ENCODE peak calls at places on chromosomes 3 and 15, in seven cellular contexts. A, Q, O, L, E, G and M are unnamed samples.

GRCh38 chr3:61978460-61979419 is 394.6 kb downstream of the FEZF2 start:
- DNase-seq in O (no peak), E (no peak), G (no peak), A (no peak), Q (no peak), L (no peak), M (no peak)

GRCh38 chr15:66895794-66896453 is 169.5 kb upstream of the SMAD3 start:
- DNase-seq in O (no peak), Q (no peak), G (no peak), A (no peak), E (no peak), L (no peak), M (no peak)

GRCh38 chr15:80207887-80208286 is 44.1 kb downstream of the CTXND1 start:
- DNase-seq in L (no peak), Q (no peak), G (no peak), A (no peak), E (peak; percentile 4), O (no peak), M (no peak)

GRCh38 chr3:186931487-186932280 is 1.4 kb downstream of the ST6GAL1 start:
- DNase-seq in A (peak; percentile 79), G (peak; percentile 92), E (peak; percentile 32), O (peak; percentile 16), L (no peak), Q (no peak), M (peak; percentile 34)

GRCh38 chr3:192296845-192297244 is 430.5 kb downstream of the FGF12 start:
- DNase-seq in G (no peak), L (no peak), A (no peak), E (no peak), O (no peak), Q (no peak), M (no peak)

GRCh38 chr3:158668506-158668905 is 3.9 kb downstream of the LXN start:
- DNase-seq in A (no peak), E (peak; percentile 77), Q (no peak), O (peak; percentile 84), G (no peak), L (no peak), M (no peak)

GRCh38 chr3:106401666-106402319 is 533.0 kb upstream of the CBLB start:
- DNase-seq in E (peak; percentile 83), L (no peak), A (no peak), G (no peak), Q (no peak), O (peak; percentile 43), M (no peak)

GRCh38 chr3:45105855-45106655 is 40.1 kb downstream of the CDCP1 start:
- DNase-seq in O (peak; percentile 94), Q (no peak), G (no peak), E (peak; percentile 75), L (no peak), A (no peak), M (no peak)

GRCh38 chr3:155185623-155186022 is 105.5 kb downstream of the MME start:
- DNase-seq in E (peak; percentile 80), L (no peak), Q (no peak), G (no peak), A (no peak), O (peak; percentile 29), M (no peak)

GRCh38 chr3:73504255-73504654 is 120.5 kb downstream of the PDZRN3 start:
- DNase-seq in O (no peak), Q (no peak), G (no peak), A (no peak), E (no peak), L (no peak), M (no peak)

GRCh38 chr15:37054336-37054735 is 46.0 kb downstream of the MEIS2 start:
- DNase-seq in O (no peak), A (no peak), G (no peak), L (no peak), Q (no peak), E (no peak), M (no peak)

GRCh38 chr3:142263126-142263525 is 37.7 kb upstream of the GK5 start:
- DNase-seq in E (no peak), O (no peak), A (no peak), L (no peak), G (no peak), Q (no peak), M (no peak)

GRCh38 chr3:142269777-142270176 is 44.4 kb upstream of the GK5 start:
- DNase-seq in E (no peak), O (no peak), Q (no peak), L (no peak), G (no peak), A (no peak), M (no peak)

GRCh38 chr3:142272200-142272891 is 47.0 kb upstream of the GK5 start:
- DNase-seq in A (no peak), E (peak; percentile 12), Q (no peak), O (no peak), G (no peak), L (no peak), M (no peak)

GRCh38 chr3:142270407-142270806 is 45.0 kb upstream of the GK5 start:
- DNase-seq in Q (peak; percentile 63), A (no peak), E (no peak), O (no peak), L (no peak), G (no peak), M (no peak)

GRCh38 chr3:142267269-142267668 is 41.9 kb upstream of the GK5 start:
- DNase-seq in G (no peak), E (no peak), O (no peak), A (no peak), Q (no peak), L (no peak), M (no peak)
- TF ChIP-seq CTCF in G (no peak), E (no peak), O (no peak), A (no peak), Q (no peak), L (no peak), M (no peak)

GRCh38 chr3:16369885-16370284 is 104.9 kb downstream of the OXNAD1 start:
- DNase-seq in G (no peak), E (no peak), O (no peak), Q (no peak), A (peak; percentile 45), L (no peak), M (no peak)

GRCh38 chr3:16370872-16371740 is 106.1 kb downstream of the OXNAD1 start:
- DNase-seq in Q (no peak), G (no peak), L (no peak), E (peak; percentile 43), O (no peak), A (peak; percentile 76), M (no peak)

GRCh38 chr3:16372362-16373269 is 107.6 kb downstream of the OXNAD1 start:
- DNase-seq in Q (no peak), L (no peak), G (no peak), E (peak; percentile 53), O (no peak), A (peak; percentile 35), M (no peak)

GRCh38 chr3:16369247-16369646 is 104.2 kb downstream of the OXNAD1 start:
- DNase-seq in G (no peak), O (no peak), Q (no peak), A (no peak), E (no peak), L (no peak), M (no peak)

GRCh38 chr3:16370503-16370871 is 105.5 kb downstream of the OXNAD1 start:
- DNase-seq in O (no peak), Q (no peak), G (no peak), A (no peak), L (no peak), E (no peak), M (no peak)
- TF ChIP-seq CTCF in O (no peak), Q (no peak), G (no peak), A (no peak), L (no peak), E (no peak), M (no peak)

DNA sequence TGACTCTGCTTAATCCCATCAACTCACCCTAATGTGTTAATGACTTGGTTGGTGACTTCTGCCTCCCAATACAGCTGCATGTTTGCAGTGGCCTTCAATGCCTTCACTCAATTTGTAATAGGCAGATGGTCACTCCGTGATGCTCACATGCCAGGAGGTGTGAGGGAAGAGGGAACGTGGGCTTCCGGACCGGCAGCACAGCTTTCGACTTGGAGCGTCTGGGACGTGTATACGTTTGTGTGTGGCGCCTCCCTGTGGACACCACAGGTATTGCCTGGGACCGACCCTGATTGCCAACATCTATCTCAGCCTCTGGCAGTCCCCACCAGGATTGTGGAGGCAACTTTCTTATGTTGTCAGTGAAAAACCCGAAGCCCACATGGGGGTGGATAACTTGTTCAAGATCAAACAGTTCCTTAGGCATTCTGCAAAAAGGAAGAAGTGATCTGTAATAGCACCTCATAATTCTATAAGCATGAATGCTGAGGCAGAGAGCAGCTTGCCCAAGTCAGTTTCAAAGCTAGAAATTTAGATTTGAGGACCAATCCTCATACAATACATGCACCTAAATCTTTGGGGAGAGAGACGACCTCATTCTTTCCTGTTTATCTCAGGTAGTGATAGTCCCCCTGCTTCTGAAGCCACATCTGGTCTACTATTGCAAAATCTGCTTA is 16.9 kb downstream of the MRPL46 start:
- DNase-seq in E (peak; percentile 82), G (peak; percentile 78), L (no peak), A (peak; percentile 21), O (peak; percentile 35), Q (no peak), M (no peak)
- TF ChIP-seq CTCF in E (peak; percentile 91), G (peak; percentile 59), L (peak; percentile 37), A (peak; percentile 26), O (peak; percentile 87), Q (peak; percentile 82), M (peak; percentile 66)

DNA sequence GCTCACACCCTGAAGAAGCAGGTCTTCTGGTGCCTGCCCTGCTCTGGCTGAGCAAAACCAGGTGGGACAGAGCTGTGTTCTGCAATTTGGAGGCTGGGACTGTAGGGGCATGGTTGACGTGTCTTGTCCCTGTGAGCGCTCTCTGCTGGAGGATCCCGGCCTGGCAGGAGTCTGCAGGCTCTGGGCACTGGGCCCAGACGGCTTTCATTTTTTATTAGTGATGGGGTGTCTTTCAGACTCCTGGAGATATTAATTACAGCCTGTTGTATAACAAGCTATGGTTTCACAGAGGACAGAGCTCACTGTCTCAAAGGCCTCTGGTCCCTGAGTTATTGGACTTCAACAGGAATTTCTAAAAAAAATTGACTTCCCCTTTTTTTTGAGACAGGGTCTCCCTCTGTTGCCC is 29.5 kb upstream of the ZNF710 start:
- DNase-seq in G (no peak), O (peak; percentile 5), A (peak; percentile 59), L (no peak), Q (no peak), E (peak; percentile 48), M (peak; percentile 39)
- TF ChIP-seq CTCF in G (peak; percentile 60), O (peak; percentile 72), A (peak; percentile 34), L (no peak), Q (peak; percentile 24), E (peak; percentile 63), M (peak; percentile 34)

GRCh38 chr15:38857814-38858213 is 293.2 kb upstream of the RASGRP1 start:
- DNase-seq in Q (no peak), A (no peak), L (no peak), O (no peak), E (no peak), G (no peak), M (no peak)

GRCh38 chr15:38859574-38859973 is 295.0 kb upstream of the RASGRP1 start:
- DNase-seq in G (no peak), O (no peak), L (no peak), E (no peak), A (no peak), Q (no peak), M (no peak)

GRCh38 chr15:38854506-38854905 is 289.9 kb upstream of the RASGRP1 start:
- DNase-seq in G (no peak), L (no peak), O (no peak), A (no peak), E (no peak), Q (no peak), M (no peak)

DNA sequence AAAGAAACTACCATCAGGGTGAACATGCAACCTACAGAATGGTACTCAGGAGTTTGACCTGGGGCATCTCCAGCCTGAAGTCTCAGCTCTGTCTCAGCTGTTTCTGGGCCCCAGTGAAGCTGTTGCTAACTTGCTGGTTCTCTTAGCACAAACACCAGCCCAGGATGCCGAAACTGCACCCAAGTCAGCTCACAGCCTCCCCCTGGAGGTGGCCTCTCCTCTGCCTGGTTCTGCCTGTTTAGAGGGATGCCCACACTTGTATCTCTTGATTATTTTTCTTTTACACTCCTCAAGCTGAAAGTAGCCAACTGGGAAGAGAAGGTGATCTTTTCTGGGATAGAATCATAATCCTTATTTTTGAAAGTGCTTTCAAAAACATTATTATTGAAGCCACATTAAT is 289.0 kb upstream of the RASGRP1 start:
- DNase-seq in Q (no peak), O (no peak), L (no peak), A (no peak), E (no peak), G (no peak), M (no peak)
- TF ChIP-seq CTCF in Q (no peak), O (peak; percentile 34), L (no peak), A (no peak), E (peak; percentile 52), G (peak; percentile 34), M (no peak)